ENCODE peak calls at places on chromosomes 5 and 9, in six cellular contexts. R is Ammon's horn; B is stimulated activated CD4-positive, alpha-beta T cell treated with anti-CD3 and anti-CD28 coated beads, Interleukin-4, amount 100 ng/mL, for 1 hour; C is ACHN; O is NCI-H2081; S is brain microvascular endothelial cell. H is an unnamed sample.

GRCh38 chr9:71504636-71505035 is 263.7 kb downstream of the CEMIP2 start:
- DNase-seq in B (no peak), C (no peak), O (no peak), S (no peak), R (no peak), H (no peak)

GRCh38 chr5:56055859-56056258 is 61.1 kb upstream of the IL6ST start:
- DNase-seq in B (no peak), C (no peak), O (no peak), R (no peak), S (no peak), H (no peak)

GRCh38 chr9:135098400-135099105 is 11.1 kb downstream of the OLFM1 start:
- DNase-seq in S (no peak), R (no peak), O (no peak), B (no peak), C (peak; percentile 28), H (peak; percentile 7)

GRCh38 chr5:141208478-141208877 is at the start of gene PCDHB12:
- DNase-seq in B (no peak), R (peak; percentile 10), S (no peak), O (no peak), C (no peak), H (peak; percentile 24)

GRCh38 chr5:172407861-172408260 is 46.5 kb downstream of the SH3PXD2B start:
- DNase-seq in S (no peak), O (no peak), R (no peak), B (no peak), C (peak; percentile 52), H (no peak)

GRCh38 chr5:76367623-76368366 is 35.3 kb upstream of the IQGAP2 start:
- DNase-seq in C (no peak), O (no peak), R (no peak), B (peak; percentile 9), S (no peak), H (no peak)

GRCh38 chr5:101103874-101104273 is 200.8 kb upstream of the ST8SIA4 start:
- DNase-seq in C (no peak), S (no peak), R (no peak), B (no peak), O (no peak), H (no peak)

GRCh38 chr9:31590091-31590490 is 794.4 kb upstream of the ACO1 start:
- DNase-seq in B (no peak), C (no peak), S (peak; percentile 15), O (peak; percentile 5), R (no peak), H (no peak)

GRCh38 chr9:114460513-114461225 is 44.6 kb downstream of the WHRN start:
- DNase-seq in C (no peak), O (peak; percentile 80), B (no peak), R (no peak), S (no peak), H (no peak)

GRCh38 chr5:77990020-77990419 is 213.9 kb upstream of the TBCA start:
- DNase-seq in C (no peak), B (no peak), O (no peak), R (no peak), S (no peak), H (no peak)

GRCh38 chr9:20500101-20500500 is 122.2 kb downstream of the MLLT3 start:
- DNase-seq in B (no peak), S (no peak), C (no peak), R (no peak), O (no peak), H (no peak)

GRCh38 chr5:134462761-134463160 is 51.1 kb upstream of the CDKN2AIPNL start:
- DNase-seq in C (no peak), O (no peak), B (no peak), S (no peak), R (no peak), H (no peak)

GRCh38 chr9:106945727-106946690 is 83.0 kb downstream of the ZNF462 start:
- DNase-seq in S (peak; percentile 89), B (no peak), O (no peak), R (no peak), C (no peak), H (peak; percentile 53)

GRCh38 chr5:105146867-105147266 is 1584.3 kb upstream of the NUDT12 start:
- DNase-seq in B (no peak), S (no peak), O (no peak), C (no peak), R (no peak), H (no peak)

GRCh38 chr9:108727580-108728056 is 128.2 kb downstream of the ACTL7B start:
- DNase-seq in O (no peak), B (no peak), R (peak; percentile 83), S (no peak), C (no peak), H (no peak)